ENCODE peak calls at places on chromosome 18, in nine cellular contexts. One of them, this sample, is unnamed.

GRCh38 chr18:3660719-3661118 is 210.7 kb downstream of the TGIF1 start:
- DNase-seq in CD4-positive, alpha-beta memory T cell: no peak
- DNase-seq in MG63: no peak
- DNase-seq in OCI-LY7: peak
- DNase-seq in cardiac muscle cell: no peak
- DNase-seq in brain microvascular endothelial cell: no peak
- DNase-seq in astrocyte of the spinal cord: no peak
- DNase-seq in fibroblast of lung: no peak
- DNase-seq in foreskin fibroblast: no peak
- DNase-seq in this sample: no peak

GRCh38 chr18:40676676-40677075 is 1278.4 kb upstream of the PIK3C3 start:
- DNase-seq in CD4-positive, alpha-beta memory T cell: no peak
- DNase-seq in MG63: no peak
- DNase-seq in OCI-LY7: no peak
- DNase-seq in cardiac muscle cell: no peak
- DNase-seq in brain microvascular endothelial cell: peak
- DNase-seq in astrocyte of the spinal cord: no peak
- DNase-seq in fibroblast of lung: peak
- DNase-seq in foreskin fibroblast: no peak
- DNase-seq in this sample: no peak

GRCh38 chr18:3493501-3494244 is 43.7 kb downstream of the TGIF1 start:
- DNase-seq in CD4-positive, alpha-beta memory T cell: no peak
- DNase-seq in MG63: no peak
- DNase-seq in OCI-LY7: peak
- DNase-seq in cardiac muscle cell: no peak
- DNase-seq in brain microvascular endothelial cell: no peak
- DNase-seq in astrocyte of the spinal cord: no peak
- DNase-seq in fibroblast of lung: no peak
- DNase-seq in foreskin fibroblast: no peak
- DNase-seq in this sample: no peak

GRCh38 chr18:62555135-62555534 is 32.3 kb downstream of the ZCCHC2 start:
- DNase-seq in CD4-positive, alpha-beta memory T cell: no peak
- DNase-seq in MG63: no peak
- DNase-seq in OCI-LY7: no peak
- DNase-seq in cardiac muscle cell: no peak
- DNase-seq in brain microvascular endothelial cell: peak
- DNase-seq in astrocyte of the spinal cord: peak
- DNase-seq in fibroblast of lung: peak
- DNase-seq in foreskin fibroblast: peak
- DNase-seq in this sample: no peak

GRCh38 chr18:25074925-25075693 is 276.9 kb downstream of the ZNF521 start:
- DNase-seq in CD4-positive, alpha-beta memory T cell: no peak
- DNase-seq in MG63: no peak
- DNase-seq in OCI-LY7: no peak
- DNase-seq in cardiac muscle cell: no peak
- DNase-seq in brain microvascular endothelial cell: no peak
- DNase-seq in astrocyte of the spinal cord: no peak
- DNase-seq in fibroblast of lung: no peak
- DNase-seq in foreskin fibroblast: no peak
- DNase-seq in this sample: no peak

GRCh38 chr18:10252494-10252893 is 201.9 kb upstream of the APCDD1 start:
- DNase-seq in CD4-positive, alpha-beta memory T cell: no peak
- DNase-seq in MG63: no peak
- DNase-seq in OCI-LY7: no peak
- DNase-seq in cardiac muscle cell: no peak
- DNase-seq in brain microvascular endothelial cell: no peak
- DNase-seq in astrocyte of the spinal cord: peak
- DNase-seq in fibroblast of lung: peak
- DNase-seq in foreskin fibroblast: no peak
- DNase-seq in this sample: no peak

GRCh38 chr18:41939326-41939725 is 15.7 kb upstream of the PIK3C3 start:
- DNase-seq in CD4-positive, alpha-beta memory T cell: no peak
- DNase-seq in MG63: no peak
- DNase-seq in OCI-LY7: no peak
- DNase-seq in cardiac muscle cell: no peak
- DNase-seq in brain microvascular endothelial cell: peak
- DNase-seq in astrocyte of the spinal cord: no peak
- DNase-seq in fibroblast of lung: peak
- DNase-seq in foreskin fibroblast: peak
- DNase-seq in this sample: no peak

GRCh38 chr18:73151086-73151485 is 283.3 kb upstream of the NETO1 start:
- DNase-seq in CD4-positive, alpha-beta memory T cell: no peak
- DNase-seq in MG63: no peak
- DNase-seq in OCI-LY7: no peak
- DNase-seq in cardiac muscle cell: no peak
- DNase-seq in brain microvascular endothelial cell: no peak
- DNase-seq in astrocyte of the spinal cord: no peak
- DNase-seq in fibroblast of lung: no peak
- DNase-seq in foreskin fibroblast: no peak
- DNase-seq in this sample: no peak

GRCh38 chr18:43277164-43277600 is at the start of gene SYT4:
- DNase-seq in CD4-positive, alpha-beta memory T cell: no peak
- DNase-seq in MG63: peak
- DNase-seq in OCI-LY7: no peak
- DNase-seq in cardiac muscle cell: peak
- DNase-seq in brain microvascular endothelial cell: peak
- DNase-seq in astrocyte of the spinal cord: peak
- DNase-seq in fibroblast of lung: peak
- DNase-seq in foreskin fibroblast: no peak
- DNase-seq in this sample: no peak

GRCh38 chr18:63421514-63421913 is 762 bp downstream of the VPS4B start:
- DNase-seq in CD4-positive, alpha-beta memory T cell: no peak
- DNase-seq in MG63: no peak
- DNase-seq in OCI-LY7: peak
- DNase-seq in cardiac muscle cell: no peak
- DNase-seq in brain microvascular endothelial cell: no peak
- DNase-seq in astrocyte of the spinal cord: no peak
- DNase-seq in fibroblast of lung: peak
- DNase-seq in foreskin fibroblast: no peak
- DNase-seq in this sample: no peak

GRCh38 chr18:64244571-64244970 is 95.7 kb upstream of the LINC00305 start:
- DNase-seq in CD4-positive, alpha-beta memory T cell: no peak
- DNase-seq in MG63: no peak
- DNase-seq in OCI-LY7: no peak
- DNase-seq in cardiac muscle cell: no peak
- DNase-seq in brain microvascular endothelial cell: no peak
- DNase-seq in astrocyte of the spinal cord: no peak
- DNase-seq in fibroblast of lung: no peak
- DNase-seq in foreskin fibroblast: no peak
- DNase-seq in this sample: no peak

DNA sequence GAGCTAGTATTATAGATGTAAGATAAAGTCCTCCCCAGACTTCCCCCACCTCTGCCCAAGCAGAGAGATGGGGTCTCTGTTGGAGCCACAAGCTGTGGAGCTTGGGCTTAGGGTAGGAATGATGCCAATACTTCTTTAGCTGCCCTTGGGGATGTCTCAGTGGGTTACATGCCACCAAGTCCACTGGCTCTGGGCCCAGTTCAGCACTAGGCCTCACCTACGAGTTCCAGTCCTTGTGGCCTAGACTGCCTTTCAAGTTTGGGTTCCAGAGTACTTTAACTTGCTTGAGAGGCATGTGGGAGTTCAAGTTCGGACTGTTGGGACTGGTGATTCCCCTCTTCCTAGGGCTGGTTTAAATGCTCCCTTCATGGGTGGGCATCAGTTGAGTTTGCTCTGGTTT is 272.4 kb downstream of the PTPRM start:
- DNase-seq in CD4-positive, alpha-beta memory T cell: no peak
- DNase-seq in MG63: no peak
- DNase-seq in OCI-LY7: no peak
- DNase-seq in cardiac muscle cell: no peak
- DNase-seq in brain microvascular endothelial cell: no peak
- DNase-seq in astrocyte of the spinal cord: no peak
- DNase-seq in fibroblast of lung: no peak
- DNase-seq in foreskin fibroblast: no peak
- DNase-seq in this sample: no peak
- H3K4me3 ChIP-seq in CD4-positive, alpha-beta memory T cell: no peak
- H3K4me3 ChIP-seq in MG63: no peak
- H3K4me3 ChIP-seq in OCI-LY7: no peak
- H3K4me3 ChIP-seq in cardiac muscle cell: no peak
- H3K4me3 ChIP-seq in brain microvascular endothelial cell: no peak
- H3K4me3 ChIP-seq in astrocyte of the spinal cord: no peak
- H3K4me3 ChIP-seq in fibroblast of lung: no peak
- H3K4me3 ChIP-seq in foreskin fibroblast: no peak
- H3K4me3 ChIP-seq in this sample: no peak

GRCh38 chr18:34511435-34511834 is 198.7 kb upstream of the DTNA start:
- DNase-seq in CD4-positive, alpha-beta memory T cell: no peak
- DNase-seq in MG63: no peak
- DNase-seq in OCI-LY7: no peak
- DNase-seq in cardiac muscle cell: no peak
- DNase-seq in brain microvascular endothelial cell: no peak
- DNase-seq in astrocyte of the spinal cord: no peak
- DNase-seq in fibroblast of lung: no peak
- DNase-seq in foreskin fibroblast: no peak
- DNase-seq in this sample: no peak

GRCh38 chr18:34510926-34511325 is 199.2 kb upstream of the DTNA start:
- DNase-seq in CD4-positive, alpha-beta memory T cell: no peak
- DNase-seq in MG63: no peak
- DNase-seq in OCI-LY7: no peak
- DNase-seq in cardiac muscle cell: no peak
- DNase-seq in brain microvascular endothelial cell: no peak
- DNase-seq in astrocyte of the spinal cord: no peak
- DNase-seq in fibroblast of lung: no peak
- DNase-seq in foreskin fibroblast: no peak
- DNase-seq in this sample: no peak

GRCh38 chr18:34509163-34509562 is 200.9 kb upstream of the DTNA start:
- DNase-seq in CD4-positive, alpha-beta memory T cell: no peak
- DNase-seq in MG63: no peak
- DNase-seq in OCI-LY7: no peak
- DNase-seq in cardiac muscle cell: no peak
- DNase-seq in brain microvascular endothelial cell: no peak
- DNase-seq in astrocyte of the spinal cord: no peak
- DNase-seq in fibroblast of lung: no peak
- DNase-seq in foreskin fibroblast: no peak
- DNase-seq in this sample: no peak

GRCh38 chr18:34511879-34512278 is 198.2 kb upstream of the DTNA start:
- DNase-seq in CD4-positive, alpha-beta memory T cell: no peak
- DNase-seq in MG63: no peak
- DNase-seq in OCI-LY7: no peak
- DNase-seq in cardiac muscle cell: no peak
- DNase-seq in brain microvascular endothelial cell: no peak
- DNase-seq in astrocyte of the spinal cord: no peak
- DNase-seq in fibroblast of lung: no peak
- DNase-seq in foreskin fibroblast: no peak
- DNase-seq in this sample: no peak

DNA sequence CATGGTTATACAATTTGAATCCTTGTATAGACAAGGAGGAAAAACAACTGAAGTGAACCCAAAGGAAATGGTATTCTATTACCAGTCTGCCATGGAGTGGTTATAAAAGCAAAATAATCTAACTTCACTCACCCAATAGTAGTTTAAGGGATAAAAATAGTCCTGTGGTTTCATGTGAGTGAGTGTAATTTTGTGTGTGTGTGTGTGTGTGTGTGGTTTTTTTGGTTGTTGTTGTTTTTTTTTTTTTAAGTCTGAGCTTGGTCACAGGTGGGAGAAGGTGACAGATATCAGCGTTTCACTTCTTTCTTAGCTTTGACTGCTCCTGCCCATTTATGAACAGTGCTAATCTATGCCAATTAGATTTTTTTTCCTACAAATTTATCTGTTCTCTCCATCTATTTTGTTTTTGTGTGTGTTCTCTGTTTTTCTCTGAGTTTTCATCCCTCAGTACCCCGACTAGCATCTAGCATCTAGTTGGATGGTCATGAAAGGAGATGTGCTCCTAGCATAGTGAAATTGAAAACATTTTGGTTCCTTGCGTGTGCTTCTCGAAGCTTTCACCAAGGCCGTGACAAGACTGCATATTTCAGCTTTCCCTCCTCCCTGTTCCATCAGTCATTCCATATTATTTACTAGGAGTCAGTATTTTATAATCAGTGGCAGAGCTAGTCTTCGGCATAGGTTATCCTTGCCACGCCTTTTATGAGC is 200.1 kb upstream of the DTNA start:
- DNase-seq in CD4-positive, alpha-beta memory T cell: no peak
- DNase-seq in MG63: no peak
- DNase-seq in OCI-LY7: no peak
- DNase-seq in cardiac muscle cell: no peak
- DNase-seq in brain microvascular endothelial cell: no peak
- DNase-seq in astrocyte of the spinal cord: no peak
- DNase-seq in fibroblast of lung: no peak
- DNase-seq in foreskin fibroblast: no peak
- DNase-seq in this sample: no peak
- H3K4me3 ChIP-seq in CD4-positive, alpha-beta memory T cell: no peak
- H3K4me3 ChIP-seq in MG63: no peak
- H3K4me3 ChIP-seq in OCI-LY7: no peak
- H3K4me3 ChIP-seq in cardiac muscle cell: no peak
- H3K4me3 ChIP-seq in brain microvascular endothelial cell: no peak
- H3K4me3 ChIP-seq in astrocyte of the spinal cord: no peak
- H3K4me3 ChIP-seq in fibroblast of lung: no peak
- H3K4me3 ChIP-seq in foreskin fibroblast: no peak
- H3K4me3 ChIP-seq in this sample: no peak

GRCh38 chr18:13445241-13445897 is 226.8 kb downstream of the LDLRAD4 start:
- DNase-seq in CD4-positive, alpha-beta memory T cell: no peak
- DNase-seq in MG63: no peak
- DNase-seq in OCI-LY7: no peak
- DNase-seq in cardiac muscle cell: no peak
- DNase-seq in brain microvascular endothelial cell: no peak
- DNase-seq in astrocyte of the spinal cord: no peak
- DNase-seq in fibroblast of lung: no peak
- DNase-seq in foreskin fibroblast: no peak
- DNase-seq in this sample: no peak
- H3K4me3 ChIP-seq in CD4-positive, alpha-beta memory T cell: no peak
- H3K4me3 ChIP-seq in MG63: no peak
- H3K4me3 ChIP-seq in OCI-LY7: no peak
- H3K4me3 ChIP-seq in cardiac muscle cell: no peak
- H3K4me3 ChIP-seq in brain microvascular endothelial cell: no peak
- H3K4me3 ChIP-seq in astrocyte of the spinal cord: no peak
- H3K4me3 ChIP-seq in fibroblast of lung: no peak
- H3K4me3 ChIP-seq in foreskin fibroblast: no peak
- H3K4me3 ChIP-seq in this sample: no peak

GRCh38 chr18:55781481-55781957 is 193.5 kb upstream of the TCF4 start:
- DNase-seq in CD4-positive, alpha-beta memory T cell: no peak
- DNase-seq in MG63: peak
- DNase-seq in OCI-LY7: peak
- DNase-seq in cardiac muscle cell: peak
- DNase-seq in brain microvascular endothelial cell: peak
- DNase-seq in astrocyte of the spinal cord: peak
- DNase-seq in fibroblast of lung: peak
- DNase-seq in foreskin fibroblast: peak
- DNase-seq in this sample: peak

GRCh38 chr18:55779461-55779710 is 191.4 kb upstream of the TCF4 start:
- DNase-seq in CD4-positive, alpha-beta memory T cell: no peak
- DNase-seq in MG63: peak
- DNase-seq in OCI-LY7: no peak
- DNase-seq in cardiac muscle cell: no peak
- DNase-seq in brain microvascular endothelial cell: no peak
- DNase-seq in astrocyte of the spinal cord: no peak
- DNase-seq in fibroblast of lung: no peak
- DNase-seq in foreskin fibroblast: no peak
- DNase-seq in this sample: no peak

GRCh38 chr18:55779711-55780590 is 192.0 kb upstream of the TCF4 start:
- DNase-seq in CD4-positive, alpha-beta memory T cell: no peak
- DNase-seq in MG63: peak
- DNase-seq in OCI-LY7: peak
- DNase-seq in cardiac muscle cell: peak
- DNase-seq in brain microvascular endothelial cell: no peak
- DNase-seq in astrocyte of the spinal cord: peak
- DNase-seq in fibroblast of lung: peak
- DNase-seq in foreskin fibroblast: no peak
- DNase-seq in this sample: no peak

GRCh38 chr18:55778731-55779460 is 190.9 kb upstream of the TCF4 start:
- DNase-seq in CD4-positive, alpha-beta memory T cell: no peak
- DNase-seq in MG63: no peak
- DNase-seq in OCI-LY7: no peak
- DNase-seq in cardiac muscle cell: no peak
- DNase-seq in brain microvascular endothelial cell: no peak
- DNase-seq in astrocyte of the spinal cord: no peak
- DNase-seq in fibroblast of lung: peak
- DNase-seq in foreskin fibroblast: no peak
- DNase-seq in this sample: no peak

GRCh38 chr18:55780591-55781071 is 192.6 kb upstream of the TCF4 start:
- DNase-seq in CD4-positive, alpha-beta memory T cell: no peak
- DNase-seq in MG63: no peak
- DNase-seq in OCI-LY7: no peak
- DNase-seq in cardiac muscle cell: no peak
- DNase-seq in brain microvascular endothelial cell: no peak
- DNase-seq in astrocyte of the spinal cord: peak
- DNase-seq in fibroblast of lung: peak
- DNase-seq in foreskin fibroblast: peak
- DNase-seq in this sample: no peak
- H3K4me3 ChIP-seq in CD4-positive, alpha-beta memory T cell: no peak
- H3K4me3 ChIP-seq in MG63: peak
- H3K4me3 ChIP-seq in OCI-LY7: peak
- H3K4me3 ChIP-seq in cardiac muscle cell: peak
- H3K4me3 ChIP-seq in brain microvascular endothelial cell: peak
- H3K4me3 ChIP-seq in astrocyte of the spinal cord: peak
- H3K4me3 ChIP-seq in fibroblast of lung: peak
- H3K4me3 ChIP-seq in foreskin fibroblast: peak
- H3K4me3 ChIP-seq in this sample: peak

This sample was measured in HFF-Myc.